ENCODE peak calls at places on chromosomes 11 and 22, in six cellular contexts. M is brain microvascular endothelial cell, B is pancreas, H is sigmoid colon, P is IMR-90, A is left ventricle myocardium inferior. V is an unnamed sample. For H3K36me3, the result is how much of the 10 kb centered on the place peaks cover.

GRCh38 chr11:45150301-45150700 is 3.9 kb downstream of the PRDM11 start:
- DNase-seq in P (no peak), B (no peak), H (no peak), A (no peak), M (no peak), V (no peak)

GRCh38 chr11:3201112-3201581 is 17.5 kb downstream of the MRGPRG start:
- DNase-seq in A (no peak), M (no peak), P (no peak), B (no peak), H (no peak), V (no peak)

GRCh38 chr11:119338318-119338890 is 2.3 kb downstream of the C1QTNF5 start:
- DNase-seq in B (no peak), P (no peak), M (peak), H (peak), A (peak), V (peak)

GRCh38 chr11:41201156-41201555 is 258.3 kb downstream of the LRRC4C start:
- DNase-seq in A (no peak), M (no peak), P (peak), B (no peak), H (no peak), V (peak)

GRCh38 chr11:134270250-134270714 is 5.9 kb upstream of the GLB1L3 start:
- DNase-seq in H (no peak), M (no peak), B (no peak), A (no peak), P (no peak), V (no peak)

GRCh38 chr11:46290598-46291309 is 13.3 kb downstream of the CREB3L1 start:
- DNase-seq in M (peak), P (peak), A (peak), H (peak), B (peak), V (peak)

GRCh38 chr11:132202621-132203020 is 832.2 kb downstream of the NTM start:
- DNase-seq in A (no peak), M (no peak), P (peak), H (no peak), B (no peak), V (no peak)

GRCh38 chr11:363948-364761 is 5.1 kb upstream of the B4GALNT4 start:
- DNase-seq in H (peak), B (peak), M (no peak), A (no peak), P (no peak), V (peak)

GRCh38 chr11:76787271-76787670 is 4.1 kb downstream of the TSKU start:
- DNase-seq in H (no peak), M (no peak), A (no peak), B (no peak), P (no peak), V (no peak)

GRCh38 chr11:63710476-63711217 is 29.3 kb downstream of the RTN3 start:
- DNase-seq in B (no peak), P (peak), M (peak), A (no peak), H (no peak), V (no peak)
- TF ChIP-seq CTCF in B (no peak), P (peak), M (peak), A (peak), H (no peak), V (no peak)

DNA sequence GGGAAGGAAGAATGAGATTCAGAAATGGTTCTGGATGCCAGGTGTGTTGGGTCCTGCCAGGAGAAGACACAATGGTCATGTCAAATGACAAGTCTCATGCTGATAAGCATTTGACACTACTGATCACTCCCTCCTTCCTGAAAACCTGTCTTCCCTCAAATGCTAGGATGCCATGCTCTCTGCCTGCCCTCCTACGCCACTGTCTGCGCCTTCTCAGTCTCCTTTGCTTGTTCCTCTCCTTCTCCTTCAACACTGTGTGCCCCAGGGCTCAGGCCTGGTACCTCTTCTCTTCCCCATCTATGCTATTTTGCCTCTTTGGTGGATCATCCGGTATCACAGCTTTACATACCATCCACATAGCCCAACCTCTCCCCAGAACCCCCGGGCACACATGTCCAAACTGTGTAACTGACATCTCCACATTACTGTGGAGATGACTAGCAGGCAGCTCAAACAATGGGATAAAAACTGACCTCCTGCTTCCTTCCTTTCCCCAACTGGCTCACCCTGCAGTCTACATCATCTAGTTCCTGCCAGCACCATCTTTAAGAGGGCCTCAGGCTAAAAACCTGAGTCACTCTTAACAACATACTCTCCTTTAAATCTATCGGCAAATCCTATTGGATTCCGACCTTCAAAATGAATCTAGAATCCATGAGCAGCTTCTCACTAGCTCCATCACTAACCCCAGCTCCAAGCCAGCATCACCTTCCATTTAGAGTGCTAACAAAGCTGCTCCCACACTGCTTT is 8.2 kb downstream of the AP1B1 start:
- DNase-seq in H (no peak), M (no peak), B (no peak), A (no peak), P (peak), V (no peak)
- H3K36me3 ChIP-seq in H (under half), M (under half), B (under half), A (under half), P (under half), V (under half)

GRCh38 chr11:12707500-12707880 is 33.3 kb downstream of the TEAD1 start:
- DNase-seq in P (no peak), H (no peak), B (no peak), A (no peak), M (no peak), V (no peak)
- TF ChIP-seq CTCF in P (no peak), H (no peak), B (no peak), A (no peak), M (no peak), V (no peak)

DNA sequence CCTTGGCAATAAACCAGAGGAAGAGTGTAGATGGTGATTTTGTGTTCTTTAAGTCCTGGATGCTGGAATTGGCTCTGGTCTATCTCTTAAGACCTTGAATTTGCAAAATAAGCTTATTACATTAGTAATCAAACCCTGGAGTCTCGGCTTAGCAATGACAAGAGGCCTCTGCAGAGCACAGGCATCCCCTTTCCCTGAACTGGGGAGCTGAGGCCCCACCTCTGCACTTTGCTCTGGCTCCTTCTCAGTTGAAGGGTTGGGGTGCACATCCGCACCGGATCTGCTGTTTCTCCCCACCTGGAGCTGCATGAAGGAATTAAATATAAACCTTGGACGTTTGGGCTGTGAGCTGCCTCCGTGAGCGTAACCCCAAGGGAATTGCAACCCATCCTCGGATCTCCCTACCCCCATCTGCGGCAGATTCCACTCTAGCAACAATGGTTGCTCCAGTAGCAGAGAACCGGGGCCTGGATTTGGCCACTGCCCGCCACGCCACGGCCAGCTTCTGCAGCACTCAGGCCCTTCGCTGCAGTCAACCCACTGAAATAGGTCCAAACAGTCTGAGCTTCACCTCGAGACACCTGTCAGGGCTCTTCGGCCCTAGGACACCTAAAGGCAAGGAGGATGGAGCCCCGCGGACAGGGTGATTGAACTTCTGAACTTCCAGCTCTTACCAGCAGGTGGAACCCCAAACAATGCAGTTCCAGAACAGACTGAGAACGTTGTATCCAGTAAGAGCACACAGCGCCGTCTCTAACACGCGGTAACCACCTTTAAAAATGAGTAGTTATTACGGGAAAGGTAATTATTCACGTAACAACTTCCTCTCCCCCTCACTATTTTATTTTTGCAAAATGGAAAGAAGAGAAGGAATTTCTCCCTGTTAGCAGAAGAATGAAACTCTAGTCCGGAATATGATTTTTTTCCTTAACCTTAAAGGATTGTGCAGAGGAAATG is 54.8 kb upstream of the CAPRIN1 start:
- DNase-seq in M (peak), P (peak), B (peak), A (peak), H (peak), V (peak)
- H3K36me3 ChIP-seq in M (under half), P (under half), B (under half), A (under half), H (under half), V (under half)

GRCh38 chr11:48207881-48208280 is 8.7 kb upstream of the OR4B1 start:
- DNase-seq in A (no peak), H (no peak), P (no peak), B (no peak), M (no peak), V (no peak)

GRCh38 chr11:48210052-48210451 is 6.6 kb upstream of the OR4B1 start:
- DNase-seq in H (no peak), B (no peak), P (peak), A (no peak), M (peak), V (peak)
- TF ChIP-seq CTCF in H (no peak), B (no peak), P (peak), A (peak), M (peak), V (peak)

DNA sequence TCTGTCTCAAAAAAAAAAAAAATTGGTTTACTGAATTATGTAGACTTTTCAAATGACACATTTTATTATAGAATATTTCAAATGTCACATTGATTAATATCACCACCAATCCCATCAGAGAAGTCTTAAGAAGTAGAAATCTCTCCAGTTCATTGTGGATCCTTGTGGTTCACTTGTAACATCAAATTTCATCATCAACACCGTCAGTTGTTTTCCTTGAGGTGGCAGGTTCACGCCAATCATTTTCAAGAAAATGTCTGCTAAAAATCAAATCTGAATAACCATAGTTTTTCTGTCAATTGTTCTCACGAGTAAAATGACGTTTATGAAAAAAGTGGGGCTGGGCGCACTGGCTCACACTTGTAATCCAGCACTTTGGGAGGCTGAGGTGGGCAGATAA is 50.3 kb downstream of the TMPRSS5 start:
- DNase-seq in B (no peak), A (no peak), P (no peak), M (no peak), H (no peak), V (no peak)
- H3K36me3 ChIP-seq in B (under half), A (under half), P (under half), M (under half), H (under half), V (under half)

GRCh38 chr11:12236744-12237101 is 126.3 kb downstream of the MICAL2 start:
- DNase-seq in B (no peak), H (no peak), A (no peak), M (no peak), P (no peak), V (no peak)
- TF ChIP-seq CTCF in B (no peak), H (no peak), A (no peak), M (no peak), P (no peak), V (no peak)

DNA sequence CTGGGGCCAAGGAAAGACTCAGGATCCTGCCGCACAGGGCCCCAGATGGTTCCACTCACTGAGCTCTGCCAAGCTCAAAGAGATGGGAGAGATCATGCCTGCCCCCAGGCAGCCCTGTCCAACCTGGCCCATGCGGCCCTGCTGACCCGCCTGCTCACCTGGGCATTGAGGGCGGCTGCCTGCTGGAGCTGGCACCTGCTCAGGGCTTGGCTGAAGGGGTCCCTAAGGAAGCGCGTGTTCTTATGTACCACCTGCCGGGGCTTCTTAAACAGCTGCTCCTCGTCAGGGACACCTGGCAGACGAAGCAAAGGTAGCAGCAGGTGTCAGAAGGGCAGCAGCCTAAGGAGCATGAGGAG is 5.5 kb downstream of the ESS2 start:
- DNase-seq in P (no peak), M (no peak), A (no peak), H (no peak), B (peak), V (no peak)
- H3K36me3 ChIP-seq in P (half or more), M (half or more), A (half or more), H (half or more), B (under half), V (half or more)

GRCh38 chr22:29605236-29605850 is 1.9 kb downstream of the NF2 start:
- DNase-seq in M (no peak), P (no peak), H (no peak), A (no peak), B (no peak), V (no peak)

GRCh38 chr22:29607426-29607825 is 4.0 kb downstream of the NF2 start:
- DNase-seq in B (no peak), M (no peak), A (no peak), H (no peak), P (no peak), V (no peak)

GRCh38 chr22:29610780-29611179 is 7.3 kb downstream of the NF2 start:
- DNase-seq in P (no peak), H (no peak), B (no peak), M (no peak), A (no peak), V (no peak)

GRCh38 chr22:29606320-29606719 is 2.9 kb downstream of the NF2 start:
- DNase-seq in B (no peak), M (no peak), A (no peak), H (no peak), P (no peak), V (no peak)

GRCh38 chr22:29609139-29609538 is 5.7 kb downstream of the NF2 start:
- DNase-seq in P (no peak), M (no peak), B (no peak), H (no peak), A (no peak), V (no peak)
- TF ChIP-seq CTCF in P (peak), M (peak), B (no peak), H (no peak), A (peak), V (peak)

DNA sequence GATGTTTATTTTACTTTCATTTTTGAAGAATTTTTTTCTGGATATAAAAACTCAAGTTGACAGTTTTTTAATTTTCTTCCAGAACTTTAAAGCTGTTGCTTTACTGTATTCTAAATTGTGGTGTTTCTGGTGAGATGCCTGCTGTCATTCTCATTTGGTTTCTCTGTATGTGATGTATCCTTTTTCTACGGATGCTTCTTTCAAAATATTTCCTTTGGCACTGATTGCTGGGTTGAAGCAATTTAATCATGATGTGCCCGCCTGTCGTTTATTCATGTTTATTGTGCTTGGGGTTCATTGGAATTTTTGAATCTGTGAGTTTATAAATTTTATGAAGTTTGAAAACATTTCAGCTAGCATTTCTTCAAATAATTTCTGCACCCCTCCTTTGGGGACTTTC is 29.4 kb upstream of the CTSD start:
- DNase-seq in M (no peak), H (no peak), A (no peak), B (no peak), P (no peak), V (no peak)
- H3K36me3 ChIP-seq in M (under half), H (under half), A (under half), B (under half), P (under half), V (under half)